ENCODE peak calls at places on chromosomes 16 and 17, in five cellular contexts. D, Q, A, X and V are unnamed samples.

GRCh38 chr17:42311240-42312034 is 23.1 kb downstream of the STAT5A start:
- DNase-seq in Q (peak), A (peak), D (peak), X (no peak), V (peak)

GRCh38 chr17:32350662-32351418 is 883 bp downstream of the ZNF207 start:
- DNase-seq in A (peak), X (peak), D (peak), Q (peak), V (peak)

GRCh38 chr16:54174201-54174600 is 112.4 kb downstream of the IRX3 start:
- DNase-seq in X (no peak), A (no peak), D (no peak), Q (no peak), V (no peak)

GRCh38 chr17:81842725-81843504 is 8.1 kb upstream of the PPP1R27 start:
- DNase-seq in D (no peak), A (peak), X (peak), Q (no peak), V (no peak)

GRCh38 chr16:5490499-5490898 is 392.9 kb upstream of the EEF2KMT start:
- DNase-seq in D (peak), A (peak), X (peak), Q (no peak), V (no peak)

GRCh38 chr16:53433930-53434435 is 288 bp upstream of the RBL2 start:
- DNase-seq in X (peak), Q (peak), D (no peak), A (no peak), V (peak)

GRCh38 chr16:10126686-10127085 is 55.5 kb downstream of the GRIN2A start:
- DNase-seq in Q (peak), D (no peak), A (peak), X (peak), V (peak)

GRCh38 chr16:75138636-75139035 is 9.7 kb upstream of the ZFP1 start:
- DNase-seq in X (no peak), Q (no peak), A (peak), D (no peak), V (no peak)

GRCh38 chr17:49836111-49837030 is 11.5 kb downstream of the TAC4 start:
- DNase-seq in X (no peak), D (no peak), Q (peak), A (peak), V (no peak)

GRCh38 chr17:83053779-83054451 is 25.5 kb upstream of the METRNL start:
- DNase-seq in Q (no peak), A (no peak), D (no peak), X (no peak), V (no peak)

GRCh38 chr17:50249887-50250286 is 24.4 kb upstream of the TMEM92 start:
- DNase-seq in D (no peak), A (no peak), Q (no peak), X (no peak), V (no peak)

GRCh38 chr16:12902511-12903324 is 1.3 kb downstream of the SHISA9 start:
- DNase-seq in A (no peak), X (no peak), D (peak), Q (no peak), V (no peak)

GRCh38 chr16:87331241-87331801 is 14.1 kb upstream of the C16orf95 start:
- DNase-seq in X (no peak), Q (no peak), D (no peak), A (no peak), V (no peak)

GRCh38 chr16:24309222-24309905 is 53.2 kb downstream of the CACNG3 start:
- DNase-seq in Q (peak), X (peak), A (peak), D (no peak), V (no peak)

GRCh38 chr16:70271696-70272095 is 17.6 kb downstream of the AARS1 start:
- DNase-seq in D (no peak), X (no peak), Q (no peak), A (no peak), V (no peak)
- H2AFZ ChIP-seq in D (no peak), X (no peak), Q (no peak), A (no peak), V (no peak)

GRCh38 chr17:79777844-79778503 is at the start of gene CBX2:
- DNase-seq in A (peak), X (peak), D (peak), Q (peak), V (peak)

GRCh38 chr17:79779661-79780365 is 1.9 kb downstream of the CBX2 start:
- DNase-seq in Q (no peak), A (no peak), X (peak), D (no peak), V (no peak)

GRCh38 chr17:79777166-79777843 is 643 bp upstream of the CBX2 start:
- DNase-seq in A (peak), X (peak), Q (peak), D (no peak), V (peak)

GRCh38 chr17:79778504-79779087 is 648 bp downstream of the CBX2 start:
- DNase-seq in A (no peak), Q (no peak), X (peak), D (peak), V (peak)

DNA sequence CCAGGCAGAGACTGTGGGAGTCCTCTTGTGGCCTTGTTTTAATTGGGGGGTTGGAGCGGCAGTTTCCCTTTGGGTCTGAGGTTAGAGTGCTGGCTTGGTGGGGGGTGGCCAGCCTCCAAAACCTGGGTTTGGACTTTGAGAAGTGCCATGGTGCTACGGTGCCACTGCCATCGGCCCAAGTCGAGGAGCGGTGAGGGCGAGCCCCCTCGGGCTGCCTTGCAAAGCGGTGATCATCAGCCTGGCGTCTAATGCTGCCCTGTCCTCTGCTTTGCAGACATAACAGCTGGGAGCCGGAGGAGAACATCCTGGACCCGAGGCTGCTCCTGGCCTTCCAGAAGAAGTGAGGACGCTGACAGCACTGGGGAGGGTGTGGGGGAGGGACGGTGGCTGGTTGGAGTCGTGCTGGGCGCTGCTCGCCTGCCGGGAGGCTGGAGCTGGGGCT is 1.2 kb downstream of the CBX2 start:
- DNase-seq in X (no peak), Q (no peak), A (no peak), D (peak), V (peak)
- H2AFZ ChIP-seq in X (peak), Q (peak), A (no peak), D (peak), V (no peak)

GRCh38 chr17:48457080-48457836 is 27.2 kb upstream of the SKAP1 start:
- DNase-seq in A (peak), Q (peak), D (peak), X (peak), V (peak)
- H2AFZ ChIP-seq in A (no peak), Q (peak), D (no peak), X (peak), V (no peak)

GRCh38 chr16:23148513-23149266 is 562 bp downstream of the USP31 start:
- DNase-seq in A (peak), Q (peak), X (peak), D (peak), V (peak)

GRCh38 chr16:23146877-23147601 is 2.2 kb downstream of the USP31 start:
- DNase-seq in X (no peak), A (no peak), Q (no peak), D (no peak), V (no peak)

GRCh38 chr16:23147666-23148065 is 1.6 kb downstream of the USP31 start:
- DNase-seq in X (no peak), Q (no peak), A (no peak), D (no peak), V (no peak)

GRCh38 chr16:23149267-23149992 is at the start of gene USP31:
- DNase-seq in Q (peak), A (peak), D (peak), X (peak), V (peak)

GRCh38 chr16:23148166-23148512 is 1.1 kb downstream of the USP31 start:
- DNase-seq in X (peak), A (peak), Q (no peak), D (no peak), V (no peak)
- H2AFZ ChIP-seq in X (peak), A (peak), Q (peak), D (peak), V (no peak)

GRCh38 chr17:12180644-12181261 is 160.1 kb downstream of the MAP2K4 start:
- DNase-seq in D (peak), Q (peak), A (peak), X (peak), V (peak)
- H2AFZ ChIP-seq in D (peak), Q (no peak), A (no peak), X (peak), V (no peak)

GRCh38 chr17:43416998-43417891 is 18.5 kb downstream of the ARL4D start:
- DNase-seq in D (no peak), Q (peak), X (peak), A (peak), V (no peak)

GRCh38 chr17:43423777-43424455 is 25.1 kb downstream of the ARL4D start:
- DNase-seq in X (no peak), A (no peak), D (no peak), Q (no peak), V (no peak)

DNA sequence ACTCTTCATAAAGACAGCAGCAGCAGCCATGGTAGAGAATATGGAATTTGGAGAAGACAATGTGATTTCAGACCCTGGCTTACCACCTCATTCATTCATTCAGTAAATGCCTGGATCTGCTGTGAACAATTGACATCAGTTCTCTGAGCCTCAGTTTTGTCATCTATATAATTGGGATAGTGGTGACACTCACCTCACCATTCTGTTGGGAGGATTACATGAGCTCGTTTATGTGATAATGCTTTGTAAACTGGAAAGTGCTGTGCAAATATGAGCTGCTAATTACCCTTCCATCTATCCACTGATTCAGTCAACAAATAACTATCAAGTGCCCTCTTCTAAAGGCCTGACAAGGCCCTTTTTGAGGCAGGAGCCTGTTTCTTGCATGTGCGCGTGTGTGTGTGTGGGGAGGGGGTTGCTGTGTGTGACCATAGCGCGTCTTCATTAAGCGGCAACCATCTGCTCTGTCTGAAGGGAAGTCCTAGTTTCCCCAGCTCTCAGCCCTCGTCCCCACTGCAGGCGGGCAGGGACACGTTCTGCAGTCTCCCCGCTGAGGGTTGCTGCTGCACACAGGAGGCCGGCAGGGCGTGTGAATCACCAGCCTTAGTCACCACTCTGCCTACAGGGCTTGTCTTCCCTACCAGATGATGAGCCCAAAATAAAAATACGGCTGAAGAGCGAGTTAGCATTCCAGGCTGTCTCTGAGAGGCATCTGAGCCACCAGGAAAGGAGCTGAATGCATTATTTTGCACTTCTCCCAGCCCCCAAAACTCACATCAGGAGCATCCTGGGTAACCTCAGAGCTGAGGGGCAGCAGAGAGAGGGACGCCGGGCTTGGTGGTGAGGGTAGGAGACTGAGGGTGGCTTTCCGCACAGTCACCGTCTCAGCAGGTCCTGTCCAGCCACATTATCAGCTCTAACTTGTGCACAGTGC is 19.9 kb downstream of the ARL4D start:
- DNase-seq in Q (peak), A (peak), D (no peak), X (peak), V (peak)
- H2AFZ ChIP-seq in Q (peak), A (peak), D (peak), X (peak), V (peak)

GRCh38 chr17:59371426-59372099 is 40.1 kb downstream of the YPEL2 start:
- DNase-seq in D (no peak), A (peak), Q (no peak), X (no peak), V (peak)
- H2AFZ ChIP-seq in D (peak), A (peak), Q (no peak), X (no peak), V (no peak)